ENCODE peak calls at places on chromosomes 4 and X, in nine cellular contexts. H is fibroblast of mammary gland; D is heart left ventricle; T is CD8-positive, alpha-beta T cell; I is lower lobe of right lung; W is neural progenitor cell; M is GM23338; Z is lung; E is cardiac muscle cell. U is an unnamed sample.

GRCh38 chrX:21865436-21865835 is 9.6 kb downstream of the YY2 start:
- DNase-seq in H (no peak), D (no peak), T (no peak), I (no peak), W (no peak), M (no peak), Z (no peak), E (no peak), U (peak)

GRCh38 chr4:182085051-182085480 is 158.1 kb upstream of the TENM3 start:
- DNase-seq in H (no peak), D (no peak), T (no peak), I (no peak), W (peak), M (peak), Z (no peak), E (no peak), U (peak)

GRCh38 chrX:35291013-35291412 is 348.4 kb downstream of the FAM47B start:
- DNase-seq in H (no peak), D (no peak), T (no peak), I (no peak), W (no peak), M (no peak), Z (no peak), E (no peak), U (no peak)

GRCh38 chr4:184358521-184359232 is 115.7 kb downstream of the IRF2 start:
- DNase-seq in H (no peak), D (no peak), T (no peak), I (no peak), W (no peak), M (no peak), Z (no peak), E (no peak), U (no peak)

GRCh38 chr4:98377626-98378025 is 116.4 kb downstream of the RAP1GDS1 start:
- DNase-seq in H (peak), D (no peak), T (no peak), I (no peak), W (no peak), M (no peak), Z (no peak), E (peak), U (peak)

GRCh38 chrX:40383969-40384368 is 196.8 kb upstream of the ATP6AP2 start:
- DNase-seq in H (no peak), D (no peak), T (no peak), I (no peak), W (no peak), M (no peak), Z (no peak), E (no peak), U (no peak)

GRCh38 chr4:108839333-108839732 is 76.5 kb upstream of the ETNPPL start:
- DNase-seq in H (no peak), D (no peak), T (no peak), I (no peak), W (no peak), M (no peak), Z (no peak), E (no peak), U (no peak)

GRCh38 chr4:8892556-8893226 is 21.1 kb upstream of the HMX1 start:
- DNase-seq in H (no peak), D (no peak), T (no peak), I (no peak), W (peak), M (no peak), Z (no peak), E (no peak), U (no peak)

GRCh38 chrX:6002056-6002455 is 226.6 kb downstream of the NLGN4X start:
- DNase-seq in H (no peak), D (no peak), T (no peak), I (no peak), W (no peak), M (peak), Z (no peak), E (no peak), U (no peak)

DNA sequence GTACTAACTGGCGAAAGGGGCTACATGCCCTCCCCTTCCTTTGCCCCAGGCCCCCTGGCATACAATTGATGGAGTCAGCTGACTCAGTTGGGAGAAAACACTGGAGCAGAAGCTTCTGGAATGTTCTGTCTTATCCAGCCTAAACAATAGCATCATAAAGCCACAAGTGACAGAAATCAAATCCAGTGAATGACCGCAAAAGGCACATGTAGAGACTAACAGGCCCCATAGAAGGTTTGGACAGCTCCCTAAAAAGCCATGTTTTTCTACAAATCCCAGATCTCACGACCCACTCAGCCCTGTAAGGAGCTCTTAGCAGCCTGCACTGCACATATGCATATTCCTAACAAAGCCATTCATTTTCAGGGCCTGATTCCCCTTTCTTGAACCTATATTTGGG is 25.1 kb downstream of the SCARB2 start:
- DNase-seq in H (no peak), D (no peak), T (no peak), I (no peak), W (no peak), M (no peak), Z (no peak), E (no peak), U (no peak)
- TF ChIP-seq CTCF in H (no peak), D (no peak), T (no peak), I (no peak), W (no peak), M (no peak), Z (no peak), E (no peak), U (no peak)

GRCh38 chrX:131081772-131082755 is 23.9 kb downstream of the ARHGAP36 start:
- DNase-seq in H (no peak), D (no peak), T (no peak), I (no peak), W (peak), M (peak), Z (no peak), E (no peak), U (no peak)
- H3K4me3 ChIP-seq in H (no peak), D (no peak), T (no peak), I (no peak), W (peak), M (peak), Z (no peak), E (no peak), U (no peak)

DNA sequence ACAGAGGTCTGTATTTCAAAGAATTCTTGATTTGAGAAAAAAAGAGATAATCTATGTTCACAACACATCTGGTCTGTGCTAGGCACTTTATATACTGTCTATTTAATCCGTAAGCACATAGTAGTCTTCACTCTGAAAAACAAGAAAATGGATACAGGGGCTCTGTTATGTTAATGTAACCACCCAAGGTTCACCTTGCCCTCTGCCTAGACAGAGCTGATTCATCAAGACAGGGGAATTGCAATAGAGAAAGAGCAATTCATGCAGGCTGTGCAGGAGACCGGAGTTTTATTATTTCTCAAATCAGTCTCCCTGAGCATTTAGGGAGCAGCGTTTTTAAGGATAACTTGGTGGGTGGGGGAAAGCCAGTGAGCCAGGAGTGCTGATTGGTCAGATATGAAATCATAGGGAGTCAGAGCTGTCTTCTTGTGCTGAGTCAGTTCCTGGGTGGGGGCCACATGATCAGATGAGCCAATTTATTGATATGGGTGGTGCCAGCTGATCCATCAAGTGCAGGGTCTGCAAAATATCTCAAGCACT is 92.8 kb upstream of the TNIP3 start:
- DNase-seq in H (peak), D (no peak), T (no peak), I (no peak), W (no peak), M (no peak), Z (no peak), E (no peak), U (no peak)
- TF ChIP-seq CTCF in H (no peak), D (no peak), T (no peak), I (no peak), W (no peak), M (no peak), Z (no peak), E (no peak), U (no peak)

GRCh38 chr4:13546855-13547562 is 2.7 kb upstream of the NKX3-2 start:
- DNase-seq in H (no peak), D (peak), T (no peak), I (no peak), W (peak), M (peak), Z (no peak), E (no peak), U (no peak)

GRCh38 chr4:13546374-13546854 is 2.1 kb upstream of the NKX3-2 start:
- DNase-seq in H (no peak), D (no peak), T (no peak), I (no peak), W (no peak), M (peak), Z (no peak), E (no peak), U (no peak)

GRCh38 chr4:13544556-13545393 is 467 bp upstream of the NKX3-2 start:
- DNase-seq in H (peak), D (no peak), T (no peak), I (peak), W (peak), M (peak), Z (peak), E (peak), U (peak)

GRCh38 chr4:13543648-13544555 is at the start of gene NKX3-2:
- DNase-seq in H (no peak), D (no peak), T (no peak), I (no peak), W (peak), M (peak), Z (no peak), E (peak), U (no peak)

GRCh38 chr4:13545394-13545808 is 1.1 kb upstream of the NKX3-2 start:
- DNase-seq in H (no peak), D (no peak), T (no peak), I (no peak), W (no peak), M (no peak), Z (no peak), E (no peak), U (no peak)
- H3K4me3 ChIP-seq in H (no peak), D (no peak), T (peak), I (peak), W (peak), M (peak), Z (no peak), E (peak), U (no peak)

U was measured in AG10803.